ENCODE peak calls at places on chromosomes 16 and 17, in ten cellular contexts. E is Caco-2; O is SHP77 treated with DMSO at 0.1 percent for 48 hours; R is kidney glomerular epithelial cell; W is cardiac muscle cell; G is activated CD8-positive, alpha-beta T cell treated with anti-CD3 and anti-CD28 coated beads, Interleukin-2, amount 10 ng/mL, durations not matched to agents 7 days and 5 days; D is body of pancreas; M is transverse colon; S is spleen; H is fibroblast of lung. B is an unnamed sample.

GRCh38 chr16:47110939-47111338 is 32.8 kb downstream of the NETO2 start:
- DNase-seq in E (no peak), O (no peak), R (no peak), W (no peak), G (no peak), D (no peak), M (no peak), S (no peak), H (no peak), B (no peak)

GRCh38 chr17:81426676-81427445 is 31.6 kb downstream of the BAHCC1 start:
- DNase-seq in E (no peak), O (no peak), R (no peak), W (no peak), G (no peak), D (peak), M (no peak), S (no peak), H (no peak), B (no peak)

GRCh38 chr17:79974786-79975497 is 60.7 kb downstream of the TBC1D16 start:
- DNase-seq in E (no peak), O (no peak), R (no peak), W (no peak), G (no peak), D (peak), M (no peak), S (peak), H (no peak), B (peak)

GRCh38 chr17:72422505-72423285 is 301.9 kb downstream of the SOX9 start:
- DNase-seq in E (peak), O (no peak), R (peak), W (peak), G (no peak), D (peak), M (peak), S (no peak), H (peak), B (no peak)

GRCh38 chr16:50781043-50781442 is 39.2 kb downstream of the CYLD start:
- DNase-seq in E (no peak), O (no peak), R (no peak), W (no peak), G (no peak), D (no peak), M (no peak), S (no peak), H (peak), B (no peak)

GRCh38 chr16:74448990-74449389 is 27.7 kb upstream of the CLEC18B start:
- DNase-seq in E (no peak), O (no peak), R (peak), W (peak), G (no peak), D (peak), M (peak), S (no peak), H (peak), B (peak)

GRCh38 chr17:78840530-78840779 is 159 bp downstream of the USP36 start:
- DNase-seq in E (no peak), O (no peak), R (no peak), W (no peak), G (no peak), D (no peak), M (no peak), S (no peak), H (no peak), B (no peak)

GRCh38 chr16:50096791-50097190 is 31.0 kb downstream of the HEATR3 start:
- DNase-seq in E (no peak), O (no peak), R (no peak), W (peak), G (no peak), D (no peak), M (no peak), S (no peak), H (peak), B (no peak)

GRCh38 chr16:23408242-23409201 is 44.5 kb downstream of the COG7 start:
- DNase-seq in E (no peak), O (no peak), R (peak), W (peak), G (no peak), D (peak), M (peak), S (peak), H (peak), B (no peak)

GRCh38 chr17:82177761-82178498 is 34.7 kb downstream of the CCDC57 start:
- DNase-seq in E (no peak), O (no peak), R (no peak), W (no peak), G (no peak), D (no peak), M (no peak), S (no peak), H (no peak), B (no peak)

GRCh38 chr16:1771864-1772361 is 570 bp upstream of the NME3 start:
- DNase-seq in E (no peak), O (no peak), R (no peak), W (no peak), G (no peak), D (no peak), M (peak), S (no peak), H (no peak), B (peak)

GRCh38 chr17:42526031-42526444 is 10.0 kb upstream of the NAGLU start:
- DNase-seq in E (no peak), O (no peak), R (no peak), W (peak), G (no peak), D (peak), M (peak), S (peak), H (peak), B (no peak)

GRCh38 chr17:29195465-29196081 is 15.4 kb upstream of the MYO18A start:
- DNase-seq in E (peak), O (no peak), R (no peak), W (no peak), G (no peak), D (no peak), M (no peak), S (peak), H (no peak), B (no peak)

GRCh38 chr17:14559720-14560119 is 258.8 kb downstream of the HS3ST3B1 start:
- DNase-seq in E (no peak), O (no peak), R (no peak), W (no peak), G (no peak), D (no peak), M (no peak), S (no peak), H (no peak), B (no peak)

GRCh38 chr17:80191192-80191591 is 21.4 kb downstream of the CARD14 start:
- DNase-seq in E (no peak), O (peak), R (no peak), W (no peak), G (no peak), D (no peak), M (no peak), S (no peak), H (no peak), B (no peak)

GRCh38 chr16:85902366-85903155 is 3.6 kb downstream of the IRF8 start:
- DNase-seq in E (no peak), O (no peak), R (no peak), W (peak), G (peak), D (peak), M (peak), S (peak), H (no peak), B (no peak)

GRCh38 chr16:50668368-50669008 is 12.6 kb downstream of the SNX20 start:
- DNase-seq in E (peak), O (no peak), R (no peak), W (no peak), G (no peak), D (peak), M (no peak), S (peak), H (no peak), B (peak)

GRCh38 chr17:57927048-57927723 is 28.0 kb downstream of the CUEDC1 start:
- DNase-seq in E (no peak), O (peak), R (peak), W (peak), G (no peak), D (peak), M (peak), S (no peak), H (peak), B (no peak)

GRCh38 chr17:51435641-51436091 is 175.3 kb downstream of the UTP18 start:
- DNase-seq in E (peak), O (peak), R (no peak), W (peak), G (no peak), D (peak), M (peak), S (no peak), H (no peak), B (peak)

GRCh38 chr17:68972119-68972704 is 17.0 kb upstream of the ABCA8 start:
- DNase-seq in E (no peak), O (no peak), R (peak), W (peak), G (no peak), D (no peak), M (no peak), S (no peak), H (peak), B (no peak)

GRCh38 chr17:57649731-57650484 is 95.2 kb downstream of the CCDC182 start:
- DNase-seq in E (no peak), O (no peak), R (no peak), W (peak), G (no peak), D (no peak), M (no peak), S (no peak), H (peak), B (no peak)

GRCh38 chr16:7597677-7598076 is 265.0 kb downstream of the RBFOX1 start:
- DNase-seq in E (no peak), O (no peak), R (peak), W (no peak), G (no peak), D (no peak), M (no peak), S (no peak), H (peak), B (no peak)

GRCh38 chr17:44927696-44928095 is 12.4 kb upstream of the GFAP start:
- DNase-seq in E (peak), O (no peak), R (no peak), W (no peak), G (no peak), D (no peak), M (no peak), S (peak), H (no peak), B (no peak)

GRCh38 chr17:58529275-58529674 is 14.8 kb upstream of the MTMR4 start:
- DNase-seq in E (no peak), O (no peak), R (no peak), W (peak), G (no peak), D (no peak), M (no peak), S (no peak), H (no peak), B (no peak)

GRCh38 chr17:73090396-73091202 is 1.9 kb downstream of the SLC39A11 start:
- DNase-seq in E (no peak), O (no peak), R (no peak), W (no peak), G (no peak), D (no peak), M (no peak), S (no peak), H (no peak), B (peak)

GRCh38 chr17:52159810-52160578 is 1.5 kb upstream of the CA10 start:
- DNase-seq in E (no peak), O (no peak), R (no peak), W (no peak), G (no peak), D (no peak), M (no peak), S (no peak), H (no peak), B (no peak)

GRCh38 chr17:9451919-9452318 is 123.7 kb downstream of the STX8 start:
- DNase-seq in E (no peak), O (no peak), R (peak), W (no peak), G (no peak), D (no peak), M (no peak), S (no peak), H (no peak), B (no peak)

B was measured in left lobe of liver.